ENCODE peak calls at places on chromosomes 7 and 10, in ten cellular contexts. A is Daoy, R is mesendoderm, X is cardiac fibroblast, W is NCI-H1694, F is H4, V is amniotic epithelial cell, H is RPMI8226, N is GM23248, J is tibial artery. K is an unnamed sample.

GRCh38 chr7:92695308-92696261 is 105.4 kb upstream of the FAM133B start:
- DNase-seq in A (peak; percentile 89), R (peak; percentile 96), X (peak; percentile 93), W (no peak), F (peak; percentile 91), V (peak; percentile 93), H (no peak), N (peak; percentile 82), J (no peak), K (no peak)

GRCh38 chr7:1720325-1720724 is 50.2 kb downstream of the ELFN1 start:
- DNase-seq in A (no peak), R (no peak), X (no peak), W (peak; percentile 96), F (no peak), V (no peak), H (peak; percentile 82), N (no peak), J (no peak), K (peak; percentile 52)

GRCh38 chr7:78716876-78717275 is 736.6 kb downstream of the MAGI2 start:
- DNase-seq in A (no peak), R (peak; percentile 94), X (no peak), W (no peak), F (no peak), V (peak; percentile 35), H (no peak), N (no peak), J (no peak), K (no peak)

GRCh38 chr7:92841192-92841591 is 4.8 kb upstream of the CDK6 start:
- DNase-seq in A (no peak), R (no peak), X (no peak), W (no peak), F (no peak), V (no peak), H (no peak), N (no peak), J (no peak), K (no peak)

GRCh38 chr7:116431783-116432182 is 67.8 kb upstream of the CAV2 start:
- DNase-seq in A (no peak), R (no peak), X (no peak), W (no peak), F (no peak), V (peak; percentile 33), H (no peak), N (peak; percentile 76), J (no peak), K (no peak)

GRCh38 chr7:147023390-147023914 is 906.9 kb downstream of the CNTNAP2 start:
- DNase-seq in A (no peak), R (no peak), X (no peak), W (no peak), F (no peak), V (no peak), H (no peak), N (no peak), J (no peak), K (no peak)

GRCh38 chr7:100602889-100603696 is 930 bp downstream of the PCOLCE start:
- DNase-seq in A (peak; percentile 93), R (peak; percentile 90), X (peak; percentile 90), W (no peak), F (peak; percentile 95), V (no peak), H (peak; percentile 63), N (peak; percentile 86), J (peak; percentile 88), K (no peak)

GRCh38 chr10:22317771-22318565 is 1.8 kb downstream of the COMMD3 start:
- DNase-seq in A (no peak), R (peak; percentile 52), X (no peak), W (no peak), F (no peak), V (no peak), H (no peak), N (no peak), J (no peak), K (peak; percentile 39)

GRCh38 chr10:119896937-119897336 is 4.4 kb downstream of the SEC23IP start:
- DNase-seq in A (peak; percentile 4), R (no peak), X (peak; percentile 65), W (no peak), F (no peak), V (peak; percentile 32), H (no peak), N (peak; percentile 53), J (peak; percentile 33), K (no peak)

GRCh38 chr10:84537447-84537931 is 209.1 kb downstream of the CCSER2 start:
- DNase-seq in A (peak; percentile 48), R (peak; percentile 70), X (peak; percentile 74), W (peak; percentile 57), F (peak; percentile 47), V (peak; percentile 49), H (peak; percentile 65), N (peak; percentile 83), J (peak; percentile 32), K (peak; percentile 76)

GRCh38 chr7:119197872-119198527 is 973.5 kb downstream of the ANKRD7 start:
- DNase-seq in A (peak; percentile 9), R (peak; percentile 85), X (peak; percentile 52), W (peak; percentile 69), F (peak; percentile 71), V (peak; percentile 51), H (peak; percentile 71), N (peak; percentile 72), J (no peak), K (peak; percentile 78)

GRCh38 chr10:132742837-132743194 is 43.1 kb downstream of the NKX6-2 start:
- DNase-seq in A (no peak), R (no peak), X (no peak), W (no peak), F (no peak), V (no peak), H (no peak), N (no peak), J (no peak), K (no peak)

GRCh38 chr10:5413012-5413938 is 918 bp downstream of the NET1 start:
- DNase-seq in A (peak; percentile 53), R (peak; percentile 57), X (peak; percentile 62), W (peak; percentile 22), F (peak; percentile 27), V (peak; percentile 55), H (peak; percentile 28), N (peak; percentile 77), J (no peak), K (peak; percentile 59)

GRCh38 chr10:97494863-97495506 is 3.2 kb downstream of the MMS19 start:
- DNase-seq in A (no peak), R (peak; percentile 70), X (peak; percentile 74), W (no peak), F (no peak), V (peak; percentile 75), H (no peak), N (peak; percentile 38), J (no peak), K (no peak)

GRCh38 chr10:75352650-75353049 is 48.9 kb downstream of the ZNF503 start:
- DNase-seq in A (no peak), R (no peak), X (no peak), W (no peak), F (no peak), V (peak; percentile 27), H (no peak), N (peak; percentile 4), J (no peak), K (no peak)

GRCh38 chr10:102963237-102963886 is 45.3 kb downstream of the CNNM2 start:
- DNase-seq in A (no peak), R (no peak), X (no peak), W (peak; percentile 1), F (no peak), V (no peak), H (no peak), N (no peak), J (no peak), K (no peak)

GRCh38 chr10:52318136-52318810 is 4.2 kb downstream of the DKK1 start:
- DNase-seq in A (peak; percentile 25), R (peak; percentile 30), X (peak; percentile 66), W (no peak), F (no peak), V (peak; percentile 47), H (no peak), N (peak; percentile 48), J (no peak), K (no peak)

GRCh38 chr7:45716380-45717203 is 142.4 kb downstream of the ADCY1 start:
- DNase-seq in A (no peak), R (no peak), X (no peak), W (no peak), F (peak; percentile 20), V (no peak), H (no peak), N (no peak), J (no peak), K (no peak)

GRCh38 chr10:124690971-124691370 is 53.2 kb downstream of the FAM53B start:
- DNase-seq in A (no peak), R (no peak), X (no peak), W (no peak), F (no peak), V (no peak), H (no peak), N (no peak), J (no peak), K (no peak)

GRCh38 chr7:144001543-144001942 is 1.4 kb downstream of the OR6B1 start:
- DNase-seq in A (no peak), R (no peak), X (no peak), W (no peak), F (no peak), V (no peak), H (no peak), N (peak; percentile 70), J (no peak), K (no peak)

GRCh38 chr10:35890061-35890969 is 248.2 kb upstream of the FZD8 start:
- DNase-seq in A (no peak), R (no peak), X (no peak), W (no peak), F (peak; percentile 12), V (peak; percentile 70), H (no peak), N (no peak), J (no peak), K (no peak)

GRCh38 chr7:114784177-114784576 is 137.7 kb upstream of the MDFIC start:
- DNase-seq in A (no peak), R (no peak), X (no peak), W (no peak), F (no peak), V (no peak), H (no peak), N (no peak), J (no peak), K (no peak)

GRCh38 chr7:73451780-73452398 is 18.3 kb downstream of the FZD9 start:
- DNase-seq in A (peak; percentile 68), R (peak; percentile 60), X (peak; percentile 78), W (peak; percentile 57), F (peak; percentile 60), V (peak; percentile 55), H (peak; percentile 54), N (peak; percentile 73), J (no peak), K (peak; percentile 70)

GRCh38 chr7:13117103-13117502 is 429.7 kb downstream of the ARL4A start:
- DNase-seq in A (no peak), R (peak; percentile 18), X (peak; percentile 27), W (no peak), F (peak; percentile 47), V (no peak), H (no peak), N (peak; percentile 46), J (no peak), K (no peak)

GRCh38 chr10:64103750-64104149 is 582.5 kb downstream of the REEP3 start:
- DNase-seq in A (no peak), R (no peak), X (no peak), W (no peak), F (no peak), V (no peak), H (no peak), N (no peak), J (no peak), K (no peak)

GRCh38 chr10:96505150-96506136 is 8.3 kb downstream of the TLL2 start:
- DNase-seq in A (no peak), R (no peak), X (no peak), W (no peak), F (no peak), V (no peak), H (no peak), N (no peak), J (no peak), K (no peak)

GRCh38 chr10:74738985-74739567 is 87.3 kb upstream of the KAT6B start:
- DNase-seq in A (no peak), R (peak; percentile 65), X (peak; percentile 41), W (no peak), F (no peak), V (peak; percentile 21), H (peak; percentile 35), N (peak; percentile 10), J (no peak), K (peak; percentile 78)

GRCh38 chr10:60944910-60945297 is 919 bp upstream of the RHOBTB1 start:
- DNase-seq in A (no peak), R (no peak), X (no peak), W (no peak), F (no peak), V (no peak), H (no peak), N (no peak), J (no peak), K (no peak)